ENCODE peak calls at places on chromosomes 2 and 18, in five cellular contexts. S is CD8-positive, alpha-beta T cell; K is H7; D is aorta; R is DND-41. G is an unnamed sample.

GRCh38 chr2:70598197-70598596 is 44.6 kb upstream of the TGFA start:
- DNase-seq in K (no peak), S (no peak), R (no peak), D (no peak), G (no peak)

GRCh38 chr2:38125007-38125406 is 49.1 kb upstream of the CYP1B1 start:
- DNase-seq in R (no peak), K (no peak), D (no peak), S (no peak), G (no peak)

GRCh38 chr2:231010201-231010730 is 14.3 kb downstream of the SPATA3 start:
- DNase-seq in R (no peak), S (no peak), D (no peak), K (no peak), G (no peak)

GRCh38 chr18:40841473-40841872 is 1113.6 kb upstream of the PIK3C3 start:
- DNase-seq in D (no peak), R (no peak), S (no peak), K (no peak), G (no peak)

GRCh38 chr18:74153377-74153776 is 5.1 kb downstream of the TIMM21 start:
- DNase-seq in R (no peak), S (no peak), K (no peak), D (no peak), G (no peak)

GRCh38 chr2:168369087-168369486 is 87.0 kb upstream of the CERS6 start:
- DNase-seq in R (no peak), D (no peak), S (no peak), K (no peak), G (no peak)

GRCh38 chr2:81981616-81982015 is 1677.1 kb upstream of the LRRTM1 start:
- DNase-seq in D (no peak), K (no peak), R (no peak), S (no peak), G (no peak)

GRCh38 chr2:64204716-64205115 is 60.5 kb upstream of the PELI1 start:
- DNase-seq in K (no peak), R (no peak), S (no peak), D (no peak), G (no peak)

GRCh38 chr2:10951558-10952414 is 40.1 kb downstream of the KCNF1 start:
- DNase-seq in S (no peak), K (no peak), D (peak), R (no peak), G (no peak)

GRCh38 chr2:143928613-143929012 is 591.3 kb downstream of the ZEB2 start:
- DNase-seq in R (no peak), S (no peak), K (no peak), D (no peak), G (no peak)

DNA sequence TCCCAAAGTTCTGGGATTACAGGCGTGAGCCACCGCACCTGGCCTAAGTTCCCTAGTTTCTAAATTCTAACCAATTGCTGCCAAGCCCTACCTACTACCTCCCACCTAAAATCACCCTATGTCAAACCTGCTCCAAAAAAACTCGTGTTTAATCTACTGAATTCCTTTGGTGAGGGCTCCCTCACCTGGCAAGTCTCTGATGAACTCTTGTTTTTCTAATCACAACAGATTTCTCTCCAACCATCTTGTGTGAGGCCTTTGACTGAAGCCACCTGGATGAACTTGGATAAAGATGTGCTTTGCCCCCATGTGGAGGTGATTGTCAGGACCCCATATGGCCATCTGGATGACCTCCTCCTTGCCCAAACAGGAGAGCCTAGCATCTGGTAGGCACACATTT is 17.4 kb upstream of the SLC35G4 start:
- DNase-seq in S (no peak), K (peak), D (no peak), R (peak), G (peak)
- H3K4me3 ChIP-seq in S (no peak), K (no peak), D (no peak), R (no peak), G (no peak)

DNA sequence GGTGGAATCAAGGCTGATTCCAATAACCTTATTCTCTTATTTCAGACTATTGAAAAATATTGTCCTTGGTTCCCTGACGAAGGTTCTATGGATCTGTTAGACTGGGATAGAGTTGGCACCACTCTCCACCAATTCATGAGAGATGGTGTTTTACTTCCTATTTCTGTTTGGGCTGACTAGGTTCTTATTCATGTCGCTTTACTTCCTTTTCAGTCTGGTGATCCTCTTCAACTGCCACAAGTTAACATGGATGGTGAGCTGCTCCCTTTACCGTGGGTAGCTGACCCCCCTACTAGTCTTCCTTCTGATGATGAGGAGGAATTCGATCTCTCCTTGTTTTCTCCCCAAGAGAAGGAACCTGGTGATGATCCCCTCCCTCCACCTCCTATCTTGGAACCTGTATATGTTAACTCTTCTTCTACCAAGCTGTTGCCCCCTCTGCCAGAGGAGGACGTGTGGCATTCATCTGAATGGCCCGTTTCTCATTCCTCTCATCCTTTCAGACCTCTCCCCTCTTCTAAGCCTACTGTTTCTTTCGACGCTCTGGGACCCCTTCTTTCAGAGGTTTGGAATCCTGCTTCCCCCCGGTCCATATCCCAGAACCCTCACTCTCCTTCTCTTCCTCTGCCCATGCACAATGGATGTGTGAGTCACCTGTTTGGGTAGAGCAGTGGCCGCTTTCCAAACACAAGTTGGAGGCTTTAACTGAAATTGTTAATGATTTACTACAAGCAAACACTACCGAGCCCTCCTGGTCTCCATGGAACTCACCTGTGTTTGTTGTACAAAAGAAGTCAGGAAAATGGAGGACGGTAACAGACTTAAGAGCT is 13.5 kb upstream of the CNOT11 start:
- DNase-seq in K (no peak), D (no peak), R (no peak), S (no peak), G (no peak)
- H3K4me3 ChIP-seq in K (no peak), D (no peak), R (no peak), S (no peak), G (no peak)

DNA sequence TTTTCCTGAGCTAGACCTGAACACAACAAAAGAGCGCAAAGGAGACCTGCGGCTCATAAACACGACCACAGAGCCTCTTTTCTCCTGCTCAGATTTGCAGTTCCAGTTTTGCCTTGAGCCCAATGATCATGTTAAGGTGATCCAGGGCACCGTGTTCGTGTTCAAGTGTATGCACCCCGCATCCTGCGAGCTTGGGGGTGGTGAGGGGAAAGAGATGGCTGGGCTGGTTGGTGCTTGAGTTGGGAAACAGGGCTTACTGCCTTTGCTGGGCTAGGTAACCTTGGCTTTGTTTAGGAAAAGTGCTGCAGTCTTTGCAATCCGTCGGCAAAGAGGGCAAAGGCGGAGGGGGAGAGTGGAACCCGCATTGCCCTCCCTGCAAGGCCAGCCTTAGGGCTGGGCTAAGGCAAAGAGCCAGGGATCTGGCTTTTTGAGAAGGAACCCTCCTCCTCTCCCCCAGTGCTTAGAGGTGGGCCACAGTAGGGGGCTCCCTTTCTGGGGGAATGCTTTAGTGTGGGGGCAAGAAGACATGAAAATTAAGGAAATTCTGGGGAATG is 1.3 kb downstream of the HOXD10 start:
- DNase-seq in K (no peak), S (no peak), R (no peak), D (no peak), G (no peak)
- H3K4me3 ChIP-seq in K (no peak), S (no peak), R (no peak), D (no peak), G (no peak)

GRCh38 chr18:36034299-36034895 is 33.0 kb downstream of the RPRD1A start:
- DNase-seq in K (no peak), S (no peak), D (no peak), R (no peak), G (no peak)

GRCh38 chr18:36035253-36035652 is 32.1 kb downstream of the RPRD1A start:
- DNase-seq in K (no peak), D (no peak), S (no peak), R (no peak), G (no peak)

GRCh38 chr18:36031407-36031806 is 36.0 kb downstream of the RPRD1A start:
- DNase-seq in K (no peak), D (no peak), S (no peak), R (no peak), G (peak)

GRCh38 chr18:36028859-36029258 is 38.5 kb downstream of the RPRD1A start:
- DNase-seq in D (no peak), R (no peak), S (no peak), K (no peak), G (no peak)

DNA sequence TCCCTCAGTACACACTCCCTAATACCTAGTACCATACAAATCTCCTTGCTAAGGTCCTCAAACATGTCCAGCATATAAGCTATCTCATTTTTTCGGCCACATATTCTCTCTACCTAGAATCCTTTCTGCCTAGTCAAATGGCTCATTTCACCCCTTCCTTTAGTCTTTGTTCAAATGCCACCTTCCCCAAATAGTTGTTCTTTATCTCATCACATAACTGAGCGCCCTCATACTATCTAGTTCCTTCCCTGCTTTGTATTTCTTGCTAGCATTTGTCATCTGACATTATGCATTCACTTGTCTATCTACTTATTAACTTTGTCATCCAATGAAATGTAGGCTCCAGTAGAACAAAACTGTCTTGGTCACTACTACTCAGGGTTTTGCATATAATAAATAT is 35.5 kb downstream of the RPRD1A start:
- DNase-seq in K (no peak), S (no peak), R (no peak), D (no peak), G (no peak)
- H3K4me3 ChIP-seq in K (no peak), S (no peak), R (no peak), D (no peak), G (no peak)

DNA sequence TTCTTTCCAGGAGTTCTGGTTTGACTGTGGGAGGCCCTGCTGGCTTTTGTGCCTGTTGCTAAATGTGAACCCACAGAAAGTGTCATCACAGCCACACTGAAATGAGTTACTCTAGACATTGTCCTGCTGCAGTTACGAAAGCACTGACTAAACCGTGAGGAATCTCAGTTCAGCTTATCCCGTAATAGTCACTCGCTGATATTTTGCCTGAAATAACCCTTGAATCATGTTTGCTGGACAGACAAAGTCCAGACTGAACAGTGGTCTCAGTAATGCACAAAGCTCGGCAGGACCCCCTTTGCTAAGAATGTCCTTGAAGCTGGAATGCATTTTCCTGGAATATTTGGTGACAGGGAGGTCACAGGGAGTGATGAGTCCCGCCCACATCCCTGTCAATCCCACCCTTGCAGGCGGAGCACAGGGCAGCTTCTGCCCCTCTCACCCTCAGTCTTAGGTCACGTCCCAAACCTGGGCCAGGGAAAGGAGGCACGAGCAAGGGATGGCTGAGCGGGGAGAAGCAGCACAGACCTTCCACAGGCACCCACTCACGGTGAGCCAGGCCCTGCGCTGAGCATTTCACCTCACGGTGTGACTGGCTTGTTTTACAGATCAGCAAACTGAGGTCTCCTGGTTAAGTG is 53.4 kb downstream of the ADI1 start:
- DNase-seq in K (no peak), S (no peak), D (peak), R (no peak), G (no peak)
- H3K4me3 ChIP-seq in K (no peak), S (no peak), D (no peak), R (no peak), G (no peak)

DNA sequence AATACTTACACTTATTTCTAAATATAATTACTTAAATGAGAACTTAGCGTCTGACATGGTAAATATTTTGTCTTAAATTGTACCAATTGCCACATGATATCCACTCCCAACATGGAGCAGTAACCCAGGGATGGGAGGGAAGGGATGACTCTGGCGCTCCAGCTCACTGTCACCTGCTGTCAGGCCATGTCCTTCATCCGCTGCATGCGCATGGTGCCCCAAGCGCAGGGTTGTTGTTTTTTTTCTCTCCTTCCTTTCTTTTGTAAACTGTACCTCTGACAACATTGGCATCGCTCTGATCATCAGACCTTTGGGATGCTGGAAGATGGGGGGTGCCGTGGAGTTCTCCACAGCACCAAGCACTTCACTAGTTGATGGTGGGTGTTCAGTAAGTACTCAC is 248.0 kb downstream of the GBX2 start:
- DNase-seq in R (no peak), D (no peak), K (no peak), S (no peak), G (no peak)
- H3K4me3 ChIP-seq in R (no peak), D (no peak), K (no peak), S (no peak), G (no peak)

GRCh38 chr2:27823135-27823534 is 51.6 kb downstream of the MRPL33 start:
- DNase-seq in K (no peak), S (no peak), D (no peak), R (no peak), G (no peak)
- H3K4me3 ChIP-seq in K (no peak), S (no peak), D (peak), R (no peak), G (no peak)

GRCh38 chr18:23356915-23357421 is 96.1 kb upstream of the RIOK3 start:
- DNase-seq in K (no peak), S (no peak), R (no peak), D (no peak), G (no peak)

GRCh38 chr18:23356416-23356815 is 96.7 kb upstream of the RIOK3 start:
- DNase-seq in R (no peak), D (no peak), S (no peak), K (no peak), G (no peak)

GRCh38 chr18:23354625-23355024 is 98.5 kb upstream of the RIOK3 start:
- DNase-seq in D (no peak), S (no peak), R (no peak), K (no peak), G (no peak)

GRCh38 chr18:23355206-23355605 is 97.9 kb upstream of the RIOK3 start:
- DNase-seq in R (no peak), D (no peak), K (no peak), S (no peak), G (no peak)

DNA sequence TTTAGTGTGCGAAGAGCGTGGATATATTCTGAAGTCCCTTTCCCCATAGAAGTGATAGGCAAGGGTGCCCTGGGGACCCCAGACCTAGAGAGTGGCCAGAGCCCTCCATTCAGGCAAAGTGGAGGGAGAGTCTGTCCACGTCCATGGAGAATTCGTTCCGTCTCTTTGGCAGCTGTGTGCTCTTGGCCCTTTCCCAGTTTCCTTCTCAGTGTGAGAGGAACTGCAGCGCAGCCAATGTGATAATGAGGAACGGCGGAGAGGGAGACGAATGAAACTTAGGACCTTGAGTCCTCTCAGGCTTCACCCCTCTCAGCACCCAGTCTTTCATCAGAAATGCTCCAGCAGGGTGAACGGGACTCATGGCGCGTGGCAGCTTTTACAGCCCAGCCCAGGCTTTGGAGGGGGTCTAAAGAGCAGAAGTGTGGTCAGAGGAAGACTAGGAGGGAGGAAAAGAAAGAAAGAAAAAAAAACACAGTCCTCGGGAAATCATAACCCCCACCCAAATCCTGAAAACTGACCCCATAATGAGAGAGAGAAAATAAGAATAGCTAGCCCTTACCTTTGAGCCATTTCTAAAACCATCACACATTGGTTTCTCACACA is 95.0 kb upstream of the RIOK3 start:
- DNase-seq in R (no peak), S (no peak), D (peak), K (no peak), G (no peak)
- H3K4me3 ChIP-seq in R (no peak), S (no peak), D (peak), K (no peak), G (no peak)

DNA sequence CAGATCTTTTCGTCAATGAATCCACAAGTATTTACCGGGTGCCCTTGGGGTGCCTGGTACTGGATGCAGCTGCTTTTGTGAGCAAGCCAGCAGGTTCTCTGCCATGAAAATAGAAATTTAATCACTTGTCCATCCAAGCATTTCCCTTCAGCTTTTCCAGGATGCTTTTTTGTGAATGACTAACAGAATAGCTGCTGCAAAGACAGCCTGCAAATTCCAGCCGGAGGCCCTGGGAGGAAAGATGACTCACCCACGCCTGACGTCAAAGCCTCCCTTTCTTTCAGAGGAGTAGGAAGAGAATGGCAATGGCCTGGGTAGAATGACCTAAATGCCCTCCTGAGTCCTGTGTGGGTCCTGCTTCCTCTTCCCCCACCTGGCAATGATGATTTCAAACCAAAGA is 111.9 kb downstream of the AP1S3 start:
- DNase-seq in D (peak), S (no peak), R (no peak), K (peak), G (no peak)
- H3K4me3 ChIP-seq in D (no peak), S (no peak), R (no peak), K (no peak), G (no peak)

G was measured in Karpas-422.